ENCODE peak calls at places on chromosomes 4 and X, in nine cellular contexts. N is coronary artery, Y is AG10803, G is H1, T is AG04449, S is thoracic aorta, Z is dorsolateral prefrontal cortex, V is Panc1, U is cardiac fibroblast. J is an unnamed sample.

GRCh38 chr4:142550955-142551354 is 295.1 kb downstream of the INPP4B start:
- DNase-seq in N (no peak), Y (peak; percentile 37), G (no peak), T (no peak), S (no peak), Z (no peak), V (no peak), U (no peak), J (no peak)

GRCh38 chr4:105710012-105710600 is 1.5 kb downstream of the GSTCD start:
- DNase-seq in N (no peak), Y (no peak), G (no peak), T (no peak), S (no peak), Z (no peak), V (no peak), U (no peak), J (no peak)

GRCh38 chr4:173311368-173311767 is 22.8 kb downstream of the HMGB2 start:
- DNase-seq in N (no peak), Y (no peak), G (no peak), T (no peak), S (no peak), Z (no peak), V (no peak), U (no peak), J (no peak)

GRCh38 chr4:91256043-91256442 is 1047.7 kb upstream of the GRID2 start:
- DNase-seq in N (no peak), Y (no peak), G (peak; percentile 25), T (no peak), S (no peak), Z (no peak), V (no peak), U (no peak), J (no peak)

GRCh38 chrX:47587091-47587891 is 5.1 kb downstream of the TIMP1 start:
- DNase-seq in N (peak; percentile 55), Y (no peak), G (no peak), T (no peak), S (no peak), Z (no peak), V (no peak), U (peak; percentile 46), J (peak; percentile 56)

GRCh38 chr4:63275491-63275890 is 1133.8 kb downstream of the TECRL start:
- DNase-seq in N (no peak), Y (no peak), G (no peak), T (no peak), S (no peak), Z (no peak), V (no peak), U (no peak), J (no peak)

GRCh38 chr4:37675587-37676290 is 10.4 kb downstream of the RELL1 start:
- DNase-seq in N (no peak), Y (no peak), G (no peak), T (no peak), S (no peak), Z (no peak), V (no peak), U (no peak), J (no peak)

GRCh38 chrX:123993904-123994635 is 32.6 kb downstream of the STAG2 start:
- DNase-seq in N (no peak), Y (no peak), G (no peak), T (no peak), S (no peak), Z (no peak), V (no peak), U (no peak), J (no peak)

GRCh38 chr4:17762705-17763104 is 18.7 kb downstream of the FAM184B start:
- DNase-seq in N (no peak), Y (peak; percentile 25), G (no peak), T (no peak), S (no peak), Z (no peak), V (no peak), U (peak; percentile 64), J (peak; percentile 74)

GRCh38 chr4:53508446-53508845 is 82.8 kb downstream of the LNX1 start:
- DNase-seq in N (no peak), Y (peak; percentile 76), G (no peak), T (peak; percentile 71), S (no peak), Z (no peak), V (no peak), U (peak; percentile 80), J (peak; percentile 96)

GRCh38 chrX:28120076-28120475 is 138.8 kb upstream of the DCAF8L1 start:
- DNase-seq in N (no peak), Y (no peak), G (no peak), T (no peak), S (no peak), Z (no peak), V (no peak), U (no peak), J (no peak)

GRCh38 chr4:173433447-173433846 is 34.5 kb upstream of the SCRG1 start:
- DNase-seq in N (no peak), Y (no peak), G (no peak), T (no peak), S (no peak), Z (no peak), V (no peak), U (no peak), J (no peak)

GRCh38 chr4:153222790-153223417 is 18.7 kb downstream of the TRIM2 start:
- DNase-seq in N (peak; percentile 79), Y (peak; percentile 49), G (no peak), T (no peak), S (no peak), Z (peak; percentile 66), V (no peak), U (peak; percentile 50), J (peak; percentile 31)

GRCh38 chr4:153223418-153223792 is 19.2 kb downstream of the TRIM2 start:
- DNase-seq in N (no peak), Y (no peak), G (no peak), T (no peak), S (no peak), Z (no peak), V (no peak), U (no peak), J (no peak)

GRCh38 chr4:153220709-153221367 is 16.6 kb downstream of the TRIM2 start:
- DNase-seq in N (no peak), Y (no peak), G (no peak), T (no peak), S (no peak), Z (no peak), V (no peak), U (peak; percentile 54), J (no peak)

GRCh38 chr4:153222162-153222789 is 18.0 kb downstream of the TRIM2 start:
- DNase-seq in N (peak; percentile 78), Y (peak; percentile 81), G (no peak), T (peak; percentile 33), S (peak; percentile 19), Z (peak; percentile 83), V (no peak), U (peak; percentile 80), J (peak; percentile 87)

DNA sequence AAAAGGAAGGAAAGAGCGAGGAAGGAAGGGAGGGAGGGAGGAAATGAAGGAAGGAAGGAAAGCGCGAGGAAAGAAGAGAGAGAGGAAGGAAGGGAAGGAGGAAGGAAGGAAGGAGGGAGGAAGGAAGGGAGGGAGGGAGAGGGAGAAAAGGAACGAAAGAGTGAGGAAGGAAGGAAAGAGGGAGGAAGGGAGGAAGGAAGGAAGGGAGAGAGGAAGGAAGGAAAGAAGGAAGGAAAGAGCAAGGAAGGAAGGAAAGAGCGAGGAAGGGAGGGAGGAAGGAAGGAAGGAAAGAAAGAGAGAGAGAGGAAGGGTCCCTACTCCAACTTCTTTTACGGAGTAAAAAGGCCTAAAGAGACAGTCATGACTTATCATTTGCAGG is 17.5 kb downstream of the TRIM2 start:
- DNase-seq in N (no peak), Y (no peak), G (no peak), T (no peak), S (no peak), Z (no peak), V (no peak), U (no peak), J (no peak)
- H3K4me3 ChIP-seq in N (peak overlapping the region; percentile 82), Y (peak overlapping the region; percentile 75), G (peak overlapping the region; percentile 68), T (peak overlapping the region; percentile 71), S (peak overlapping the region; percentile 84), Z (peak overlapping the region; percentile 68), V (peak overlapping the region; percentile 57), U (peak overlapping the region; percentile 67), J (peak overlapping the region; percentile 68)

GRCh38 chr4:61201562-61202099 is 1.5 kb downstream of the ADGRL3 start:
- DNase-seq in N (no peak), Y (no peak), G (no peak), T (no peak), S (no peak), Z (peak; percentile 52), V (no peak), U (peak; percentile 4), J (no peak)

GRCh38 chr4:61202100-61202637 is 2.0 kb downstream of the ADGRL3 start:
- DNase-seq in N (no peak), Y (no peak), G (no peak), T (no peak), S (no peak), Z (peak; percentile 64), V (no peak), U (peak; percentile 9), J (no peak)

GRCh38 chr4:61200991-61201526 is 933 bp downstream of the ADGRL3 start:
- DNase-seq in N (no peak), Y (no peak), G (no peak), T (no peak), S (no peak), Z (peak; percentile 56), V (no peak), U (peak; percentile 38), J (no peak)

GRCh38 chr4:61199869-61200194 is 294 bp upstream of the ADGRL3 start:
- DNase-seq in N (no peak), Y (no peak), G (no peak), T (no peak), S (no peak), Z (no peak), V (no peak), U (no peak), J (no peak)

GRCh38 chr4:61200195-61200990 is at the start of gene ADGRL3:
- DNase-seq in N (no peak), Y (no peak), G (peak; percentile 64), T (no peak), S (no peak), Z (peak; percentile 80), V (no peak), U (peak; percentile 48), J (peak; percentile 3)
- H3K4me3 ChIP-seq in N (peak within 1 kb of the TSS; percentile 89), Y (no peak within 1 kb of the TSS), G (peak within 1 kb of the TSS; percentile 80), T (peak within 1 kb of the TSS; percentile 55), S (peak within 1 kb of the TSS; percentile 92), Z (peak within 1 kb of the TSS; percentile 86), V (peak within 1 kb of the TSS; percentile 34), U (peak within 1 kb of the TSS; percentile 73), J (peak within 1 kb of the TSS; percentile 4)

DNA sequence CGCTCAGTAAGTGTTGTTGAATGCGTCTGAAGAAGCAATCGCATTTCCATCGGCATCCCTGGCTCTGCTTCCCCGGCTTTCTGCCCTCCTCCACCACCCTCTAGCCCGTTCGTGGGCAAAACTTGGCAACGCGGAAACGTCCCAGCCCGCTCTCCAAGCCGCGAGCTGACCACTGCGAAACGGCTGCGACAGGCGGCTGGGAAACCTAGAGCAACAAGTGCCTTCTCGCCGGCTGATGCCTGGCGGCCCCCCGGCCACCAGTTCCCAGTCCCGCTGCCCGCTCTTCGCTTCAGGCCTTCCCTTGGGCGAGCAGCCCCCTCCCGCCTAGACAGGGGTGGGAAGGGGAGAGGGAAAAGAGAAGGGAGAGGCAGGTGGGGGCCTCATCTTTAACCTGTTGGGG is 837 bp downstream of the CITED1 start:
- DNase-seq in N (no peak), Y (no peak), G (no peak), T (no peak), S (no peak), Z (no peak), V (no peak), U (no peak), J (no peak)
- H3K4me3 ChIP-seq in N (peak overlapping the region; percentile 73), Y (no peak overlapping the region), G (peak overlapping the region; percentile 35), T (peak overlapping the region; percentile 12), S (peak overlapping the region; percentile 74), Z (peak overlapping the region; percentile 58), V (no peak overlapping the region), U (no peak overlapping the region), J (no peak overlapping the region)

GRCh38 chrX:2541603-2542002 is 40.8 kb upstream of the DHRSX start:
- DNase-seq in N (no peak), Y (no peak), G (no peak), T (no peak), S (no peak), Z (no peak), V (no peak), U (no peak), J (no peak)
- H3K4me3 ChIP-seq in N (no peak overlapping the region), Y (no peak overlapping the region), G (no peak overlapping the region), T (no peak overlapping the region), S (no peak overlapping the region), Z (no peak overlapping the region), V (no peak overlapping the region), U (no peak overlapping the region), J (no peak overlapping the region)